ENCODE peak calls at places on chromosomes 6 and 20, in eight cellular contexts. X is activated naive CD8-positive, alpha-beta T cell treated with anti-CD3 and anti-CD28 coated beads, Interleukin-2, amount 50 U/mL, for 16 hours; I is tibial artery; D is cardiac fibroblast; G is NCI-H1417; M is Right ventricle myocardium superior; S is CD4-positive, CD25-positive, alpha-beta regulatory T cell; C is HCEC 1CT. Q is an unnamed sample.

GRCh38 chr6:85403331-85404015 is 46.4 kb upstream of the NT5E start:
- DNase-seq in X (no peak), M (no peak), I (no peak), D (peak), S (no peak), C (peak), G (no peak), Q (peak)

GRCh38 chr20:56372850-56373249 is 14.1 kb downstream of the FAM210B start:
- DNase-seq in I (no peak), C (no peak), M (no peak), S (no peak), X (no peak), D (no peak), G (no peak), Q (no peak)

GRCh38 chr20:41218466-41218865 is 81.1 kb downstream of the PLCG1 start:
- DNase-seq in S (no peak), D (peak), X (no peak), I (no peak), C (peak), G (no peak), M (no peak), Q (peak)

GRCh38 chr20:50320005-50320909 is 129.6 kb downstream of the CEBPB start:
- DNase-seq in S (no peak), M (no peak), I (no peak), D (no peak), G (no peak), X (no peak), C (no peak), Q (no peak)

GRCh38 chr20:6533321-6533720 is 234.2 kb upstream of the BMP2 start:
- DNase-seq in C (peak), I (no peak), G (peak), D (peak), X (no peak), S (no peak), M (no peak), Q (no peak)

GRCh38 chr6:78867370-78868040 is at the start of gene IRAK1BP1:
- DNase-seq in C (peak), S (peak), D (peak), G (peak), M (peak), X (peak), I (peak), Q (peak)

GRCh38 chr6:26613717-26614683 is 17.2 kb downstream of the ABT1 start:
- DNase-seq in D (no peak), S (peak), X (no peak), I (no peak), M (no peak), G (no peak), C (no peak), Q (no peak)

GRCh38 chr6:147131728-147132127 is 72.5 kb upstream of the STXBP5 start:
- DNase-seq in D (peak), I (no peak), C (peak), S (no peak), X (no peak), G (peak), M (no peak), Q (no peak)

GRCh38 chr6:112833546-112834215 is 486.6 kb downstream of the RFPL4B start:
- DNase-seq in G (no peak), C (no peak), M (no peak), D (peak), X (no peak), S (no peak), I (no peak), Q (no peak)